ENCODE peak calls at places on chromosome 6, in five cellular contexts. A, K, S, P and B are unnamed samples.

GRCh38 chr6:166167258-166167731 is 356 bp downstream of the TBXT start:
- DNase-seq in A (no peak), K (no peak), S (no peak), P (no peak), B (no peak)

GRCh38 chr6:14123331-14124105 is 5.9 kb downstream of the CD83 start:
- DNase-seq in A (no peak), K (no peak), S (no peak), P (no peak), B (no peak)

GRCh38 chr6:28816909-28817807 is 106.6 kb downstream of the TRIM27 start:
- DNase-seq in A (no peak), K (peak; percentile 56), S (peak; percentile 76), P (peak; percentile 70), B (no peak)

GRCh38 chr6:104541411-104541810 is 318.3 kb downstream of the HACE1 start:
- DNase-seq in A (no peak), K (no peak), S (no peak), P (no peak), B (no peak)

GRCh38 chr6:96301781-96302180 is 219.8 kb upstream of the UFL1 start:
- DNase-seq in A (no peak), K (no peak), S (no peak), P (no peak), B (no peak)

GRCh38 chr6:7150381-7151064 is 42.8 kb downstream of the RREB1 start:
- DNase-seq in A (no peak), K (no peak), S (no peak), P (no peak), B (no peak)

GRCh38 chr6:159969204-159969912 is 476 bp downstream of the IGF2R start:
- DNase-seq in A (peak; percentile 82), K (peak; percentile 49), S (peak; percentile 67), P (no peak), B (no peak)

GRCh38 chr6:5099537-5099936 is 14.4 kb downstream of the PPP1R3G start:
- DNase-seq in A (no peak), K (no peak), S (no peak), P (no peak), B (no peak)

GRCh38 chr6:5084787-5085637 is at the start of gene PPP1R3G:
- DNase-seq in A (peak; percentile 70), K (peak; percentile 75), S (peak; percentile 80), P (no peak), B (no peak)

GRCh38 chr6:24089741-24090140 is 36.3 kb upstream of the NRSN1 start:
- DNase-seq in A (no peak), K (no peak), S (no peak), P (no peak), B (no peak)

GRCh38 chr6:109867970-109868358 is 110.1 kb upstream of the GPR6 start:
- DNase-seq in A (no peak), K (peak; percentile 60), S (peak; percentile 65), P (peak; percentile 46), B (no peak)

GRCh38 chr6:75285156-75285639 is 606 bp upstream of the TMEM30A start:
- DNase-seq in A (no peak), K (no peak), S (no peak), P (no peak), B (no peak)

GRCh38 chr6:367891-368630 is 23.5 kb upstream of the IRF4 start:
- DNase-seq in A (no peak), K (no peak), S (no peak), P (no peak), B (no peak)

GRCh38 chr6:9224539-9224938 is 789.2 kb upstream of the SLC35B3 start:
- DNase-seq in A (no peak), K (no peak), S (no peak), P (no peak), B (no peak)

GRCh38 chr6:6851059-6851658 is 256.6 kb upstream of the RREB1 start:
- DNase-seq in A (no peak), K (peak; percentile 99), S (peak; percentile 95), P (peak; percentile 96), B (no peak)

GRCh38 chr6:149077208-149077607 is 240.3 kb upstream of the TAB2 start:
- DNase-seq in A (no peak), K (no peak), S (peak; percentile 98), P (no peak), B (peak; percentile 12)

GRCh38 chr6:36444470-36444869 is 1.7 kb downstream of the KCTD20 start:
- DNase-seq in A (no peak), K (peak; percentile 97), S (peak; percentile 90), P (no peak), B (no peak)

GRCh38 chr6:158324136-158324535 is 11.9 kb downstream of the TULP4 start:
- DNase-seq in A (no peak), K (no peak), S (peak; percentile 63), P (no peak), B (no peak)

GRCh38 chr6:79525272-79526100 is 11.7 kb downstream of the LCA5 start:
- DNase-seq in A (no peak), K (peak; percentile 78), S (peak; percentile 51), P (no peak), B (no peak)

GRCh38 chr6:3523966-3524365 is 67.1 kb upstream of the SLC22A23 start:
- DNase-seq in A (no peak), K (no peak), S (no peak), P (no peak), B (no peak)

GRCh38 chr6:127207591-127208120 is 59.0 kb upstream of the RNF146 start:
- DNase-seq in A (no peak), K (peak; percentile 30), S (peak; percentile 53), P (no peak), B (no peak)

GRCh38 chr6:148291876-148292275 is 50.8 kb upstream of the SASH1 start:
- DNase-seq in A (no peak), K (no peak), S (peak; percentile 13), P (no peak), B (no peak)

GRCh38 chr6:24856954-24857670 is 58.4 kb upstream of the ARMH2 start:
- DNase-seq in A (no peak), K (no peak), S (no peak), P (no peak), B (no peak)

GRCh38 chr6:159801935-159802334 is 1.9 kb downstream of the PNLDC1 start:
- DNase-seq in A (no peak), K (peak; percentile 44), S (no peak), P (no peak), B (no peak)

DNA sequence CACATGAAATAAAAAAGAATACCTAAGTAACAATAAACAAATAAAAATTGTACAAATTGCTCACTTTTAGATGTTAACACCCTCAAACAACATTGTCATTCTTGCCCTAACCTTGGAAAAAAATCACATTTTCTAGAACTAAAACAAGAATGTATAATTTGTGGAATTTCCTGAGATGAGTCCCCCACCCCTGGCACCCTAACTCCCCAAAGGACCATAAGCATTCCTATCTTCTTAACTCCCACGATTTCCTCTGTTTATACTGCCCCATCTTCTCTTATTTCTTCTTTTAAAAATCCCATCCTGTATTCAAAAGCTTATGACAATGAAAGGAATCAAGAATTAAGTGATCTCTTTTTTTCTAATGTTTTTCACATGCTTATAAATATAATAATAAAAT is 70.9 kb downstream of the IBTK start:
- DNase-seq in A (no peak), K (peak; percentile 15), S (peak; percentile 28), P (no peak), B (no peak)
- H3K4me3 ChIP-seq in A (no peak overlapping the region), K (no peak overlapping the region), S (no peak overlapping the region), P (no peak overlapping the region), B (no peak overlapping the region)

GRCh38 chr6:27280540-27281000 is 31.5 kb downstream of the POM121L2 start:
- DNase-seq in A (no peak), K (no peak), S (no peak), P (no peak), B (no peak)

GRCh38 chr6:27281569-27281968 is 30.5 kb downstream of the POM121L2 start:
- DNase-seq in A (no peak), K (no peak), S (no peak), P (no peak), B (no peak)

GRCh38 chr6:27280064-27280539 is 32.0 kb downstream of the POM121L2 start:
- DNase-seq in A (no peak), K (peak; percentile 49), S (peak; percentile 60), P (no peak), B (no peak)

GRCh38 chr6:27281105-27281539 is 31.0 kb downstream of the POM121L2 start:
- DNase-seq in A (no peak), K (no peak), S (no peak), P (no peak), B (no peak)

DNA sequence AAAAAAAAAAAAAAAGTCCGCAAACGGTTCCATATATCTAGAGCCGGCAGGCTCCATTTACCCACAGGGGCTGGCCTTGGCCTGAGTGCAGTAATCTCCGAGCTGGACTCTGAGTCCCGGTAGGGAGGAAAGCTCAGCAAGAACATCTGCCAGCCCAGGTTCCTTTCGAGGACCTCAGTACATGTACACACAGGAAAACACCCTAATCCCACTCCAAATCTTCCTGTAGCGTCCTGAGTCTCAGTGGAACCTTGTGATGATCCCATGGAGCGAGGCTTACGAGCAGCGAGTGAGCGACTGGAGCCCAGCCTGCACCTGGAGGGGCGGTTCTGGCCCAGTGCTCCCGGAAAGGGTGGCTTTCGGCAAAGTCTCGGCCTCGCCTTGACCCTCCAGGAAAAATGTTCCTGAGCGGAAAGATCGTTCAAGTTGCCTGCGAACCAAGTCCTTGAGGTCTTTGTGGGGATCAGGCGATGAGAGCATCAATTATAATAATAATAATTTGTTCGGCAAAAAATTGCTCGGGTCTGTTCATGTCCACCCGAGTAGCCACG is 32.1 kb downstream of the PRSS16 start:
- DNase-seq in A (no peak), K (no peak), S (no peak), P (no peak), B (no peak)
- H3K4me3 ChIP-seq in A (no peak overlapping the region), K (peak overlapping the region; percentile 31), S (peak overlapping the region; percentile 47), P (peak overlapping the region; percentile 57), B (no peak overlapping the region)

GRCh38 chr6:30747300-30747687 is 2.9 kb upstream of the IER3 start:
- DNase-seq in A (no peak), K (no peak), S (no peak), P (no peak), B (no peak)

GRCh38 chr6:30749554-30750378 is 5.4 kb upstream of the IER3 start:
- DNase-seq in A (no peak), K (no peak), S (no peak), P (no peak), B (no peak)

GRCh38 chr6:30750379-30750668 is 6.0 kb upstream of the IER3 start:
- DNase-seq in A (no peak), K (no peak), S (no peak), P (no peak), B (no peak)

GRCh38 chr6:30748301-30748769 is 4.0 kb upstream of the IER3 start:
- DNase-seq in A (no peak), K (no peak), S (no peak), P (no peak), B (no peak)

DNA sequence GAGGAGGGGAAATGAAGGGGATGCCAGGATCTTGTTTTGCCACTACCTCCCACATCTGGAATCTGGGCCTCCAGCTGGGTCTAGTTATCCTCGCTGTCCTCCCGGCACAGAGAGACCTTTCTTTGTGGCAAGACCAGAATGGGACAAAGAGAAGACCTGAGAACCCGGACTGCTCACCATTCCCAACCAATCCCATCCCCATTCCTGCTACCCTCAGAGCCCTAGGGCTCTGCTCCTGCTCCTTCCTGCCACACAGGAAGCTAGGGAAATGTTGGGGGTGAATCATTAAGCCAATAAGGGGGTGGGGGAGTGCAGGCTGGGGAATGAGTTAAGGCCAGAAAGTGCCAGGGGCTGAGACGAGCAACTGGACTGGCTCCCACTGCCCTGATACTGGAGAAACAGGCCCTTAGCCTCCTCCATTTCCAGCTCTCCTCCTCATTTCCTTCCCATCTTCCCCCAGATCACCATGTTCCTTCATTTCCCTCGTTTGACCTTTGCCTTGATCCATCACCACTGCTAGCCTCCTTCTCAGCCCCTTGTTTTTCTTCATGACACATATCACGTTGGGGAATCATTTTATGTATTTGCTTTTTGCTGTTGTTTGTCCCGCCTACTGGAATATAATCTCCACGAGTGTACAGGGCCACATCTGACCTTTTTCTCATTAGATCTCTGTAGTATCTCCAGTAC is 4.6 kb upstream of the IER3 start:
- DNase-seq in A (no peak), K (no peak), S (no peak), P (no peak), B (no peak)
- H3K4me3 ChIP-seq in A (no peak overlapping the region), K (no peak overlapping the region), S (no peak overlapping the region), P (no peak overlapping the region), B (no peak overlapping the region)

GRCh38 chr6:16939839-16940238 is 162.0 kb upstream of the STMND1 start:
- DNase-seq in A (no peak), K (no peak), S (no peak), P (no peak), B (no peak)
- H3K4me3 ChIP-seq in A (no peak overlapping the region), K (no peak overlapping the region), S (no peak overlapping the region), P (no peak overlapping the region), B (no peak overlapping the region)